ENCODE peak calls at places on chromosomes 16 and 17, in eight cellular contexts. C is neural progenitor cell, Q is heart left ventricle, P is A549, M is aorta, S is endodermal cell, R is HCT116, V is stomach. N is an unnamed sample.
A peak's percentile ranks its signal among the peaks of the same experiment; 100 is the strongest.

GRCh38 chr17:57531648-57532486 is 213.2 kb downstream of the CCDC182 start:
- DNase-seq in C (no peak), Q (no peak), P (no peak), M (no peak), S (no peak), R (no peak), V (no peak), N (no peak)

GRCh38 chr16:79380990-79381389 is 219.5 kb downstream of the MAF start:
- DNase-seq in C (no peak), Q (no peak), P (no peak), M (no peak), S (no peak), R (no peak), V (no peak), N (no peak)

GRCh38 chr16:69465083-69465721 is 40.8 kb downstream of the CYB5B start:
- DNase-seq in C (no peak), Q (no peak), P (peak; percentile 33), M (no peak), S (no peak), R (no peak), V (no peak), N (peak; percentile 24)

GRCh38 chr17:43613911-43614310 is 47.8 kb downstream of the MEOX1 start:
- DNase-seq in C (no peak), Q (no peak), P (no peak), M (no peak), S (no peak), R (no peak), V (no peak), N (no peak)

GRCh38 chr17:1228752-1229353 is 41.4 kb upstream of the BHLHA9 start:
- DNase-seq in C (peak; percentile 24), Q (no peak), P (no peak), M (no peak), S (peak; percentile 73), R (no peak), V (no peak), N (no peak)

GRCh38 chr16:5971106-5971505 is 873.5 kb upstream of the EEF2KMT start:
- DNase-seq in C (no peak), Q (no peak), P (no peak), M (no peak), S (no peak), R (no peak), V (no peak), N (no peak)

GRCh38 chr16:28067604-28068382 is 4.3 kb upstream of the GSG1L start:
- DNase-seq in C (no peak), Q (no peak), P (no peak), M (peak; percentile 46), S (no peak), R (no peak), V (no peak), N (no peak)

GRCh38 chr16:56615353-56615752 is 7.0 kb downstream of the MT2A start:
- DNase-seq in C (no peak), Q (no peak), P (no peak), M (no peak), S (no peak), R (no peak), V (no peak), N (no peak)

GRCh38 chr17:63116967-63117366 is 150.9 kb downstream of the TANC2 start:
- DNase-seq in C (peak; percentile 64), Q (no peak), P (peak; percentile 17), M (no peak), S (no peak), R (no peak), V (no peak), N (peak; percentile 49)

GRCh38 chr16:27254262-27254811 is 14.2 kb downstream of the NSMCE1 start:
- DNase-seq in C (no peak), Q (no peak), P (no peak), M (no peak), S (no peak), R (no peak), V (no peak), N (no peak)

GRCh38 chr16:17512636-17513220 is 42.0 kb upstream of the XYLT1 start:
- DNase-seq in C (no peak), Q (no peak), P (no peak), M (no peak), S (no peak), R (no peak), V (no peak), N (no peak)

GRCh38 chr16:83676056-83676455 is 131.7 kb upstream of the HSBP1 start:
- DNase-seq in C (no peak), Q (no peak), P (no peak), M (no peak), S (no peak), R (no peak), V (no peak), N (no peak)

GRCh38 chr17:37848690-37849616 is 75.3 kb upstream of the TBC1D3K start:
- DNase-seq in C (no peak), Q (no peak), P (peak; percentile 90), M (no peak), S (peak; percentile 48), R (peak; percentile 89), V (no peak), N (no peak)

GRCh38 chr16:78323315-78323714 is 223.9 kb downstream of the WWOX start:
- DNase-seq in C (no peak), Q (no peak), P (no peak), M (no peak), S (no peak), R (no peak), V (no peak), N (no peak)

GRCh38 chr16:89117239-89117974 is 23.8 kb downstream of the ACSF3 start:
- DNase-seq in C (no peak), Q (peak; percentile 14), P (no peak), M (peak; percentile 32), S (no peak), R (no peak), V (no peak), N (peak; percentile 5)

GRCh38 chr16:53041196-53041977 is 11.3 kb downstream of the CHD9NB start:
- DNase-seq in C (peak; percentile 40), Q (peak; percentile 90), P (no peak), M (peak; percentile 70), S (peak; percentile 68), R (no peak), V (peak; percentile 53), N (peak; percentile 29)

GRCh38 chr16:58339452-58339938 is 44.7 kb upstream of the PRSS54 start:
- DNase-seq in C (peak; percentile 51), Q (no peak), P (peak; percentile 58), M (no peak), S (peak; percentile 83), R (peak; percentile 42), V (no peak), N (no peak)

GRCh38 chr16:67278773-67279295 is 498 bp upstream of the PLEKHG4 start:
- DNase-seq in C (peak; percentile 28), Q (peak; percentile 20), P (peak; percentile 56), M (no peak), S (peak; percentile 73), R (no peak), V (no peak), N (peak; percentile 28)

GRCh38 chr16:9055661-9056060 is 35.8 kb upstream of the HAPSTR1 start:
- DNase-seq in C (no peak), Q (no peak), P (no peak), M (no peak), S (no peak), R (no peak), V (no peak), N (no peak)

GRCh38 chr17:9226794-9227135 is 205.5 kb downstream of the NTN1 start:
- DNase-seq in C (no peak), Q (peak; percentile 15), P (no peak), M (peak; percentile 41), S (peak; percentile 92), R (no peak), V (no peak), N (no peak)

GRCh38 chr16:26700250-26700649 is 366.5 kb upstream of the C16orf82 start:
- DNase-seq in C (no peak), Q (no peak), P (no peak), M (no peak), S (no peak), R (no peak), V (no peak), N (no peak)

GRCh38 chr17:59423137-59423703 is 91.8 kb downstream of the YPEL2 start:
- DNase-seq in C (no peak), Q (peak; percentile 59), P (peak; percentile 68), M (peak; percentile 62), S (peak; percentile 80), R (peak; percentile 36), V (no peak), N (peak; percentile 58)
- H3K27ac ChIP-seq in C (no peak overlapping the region), Q (peak overlapping the region; percentile 94), P (peak overlapping the region; percentile 50), M (peak overlapping the region; percentile 44), S (no peak overlapping the region), R (no peak overlapping the region), V (peak overlapping the region; percentile 61), N (peak overlapping the region; percentile 44)

GRCh38 chr16:2471653-2472487 is 773 bp downstream of the NTN3 start:
- DNase-seq in C (peak; percentile 50), Q (no peak), P (no peak), M (no peak), S (no peak), R (no peak), V (no peak), N (no peak)
- H3K4me1 ChIP-seq in C (peaks cover 47% of the 10 kb centered on the region), Q (peaks cover 37% of the 10 kb centered on the region), P (peaks cover 45% of the 10 kb centered on the region), M (no peaks in the 10 kb centered on the region), S (peaks cover 14% of the 10 kb centered on the region), R (peaks cover 37% of the 10 kb centered on the region), V (peaks cover 77% of the 10 kb centered on the region), N (peaks cover 73% of the 10 kb centered on the region)

DNA sequence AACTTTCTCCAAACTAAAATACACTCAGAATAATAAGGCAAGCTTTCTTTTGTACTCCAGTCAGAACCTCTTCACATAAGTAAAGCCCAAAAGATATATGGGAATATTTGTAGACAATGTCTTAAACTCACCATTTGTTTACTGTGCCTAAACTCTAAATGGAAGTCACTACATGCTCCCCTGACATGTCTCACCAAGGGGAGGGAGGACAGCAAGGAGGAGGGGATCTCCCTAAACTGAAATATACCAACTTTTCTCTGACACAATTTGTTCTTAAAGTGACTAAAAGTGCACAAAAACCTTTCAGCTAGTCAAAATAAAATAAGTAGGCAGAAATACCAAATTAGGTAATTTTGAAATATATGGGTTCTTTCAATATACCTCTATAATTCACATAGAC is 38.5 kb downstream of the GRB7 start:
- DNase-seq in C (no peak), Q (no peak), P (no peak), M (no peak), S (peak; percentile 6), R (no peak), V (no peak), N (no peak)
- H3K4me3 ChIP-seq in C (no peak overlapping the region), Q (no peak overlapping the region), P (no peak overlapping the region), M (no peak overlapping the region), S (no peak overlapping the region), R (no peak overlapping the region), V (no peak overlapping the region), N (no peak overlapping the region)

GRCh38 chr16:4486126-4486893 is 10.1 kb downstream of the HMOX2 start:
- DNase-seq in C (no peak), Q (peak; percentile 73), P (no peak), M (no peak), S (no peak), R (no peak), V (peak; percentile 71), N (peak; percentile 57)

GRCh38 chr16:4489030-4489429 is 12.8 kb downstream of the HMOX2 start:
- DNase-seq in C (no peak), Q (no peak), P (no peak), M (no peak), S (no peak), R (no peak), V (no peak), N (no peak)

GRCh38 chr16:4487955-4488481 is 11.8 kb downstream of the HMOX2 start:
- DNase-seq in C (no peak), Q (no peak), P (no peak), M (no peak), S (no peak), R (no peak), V (peak; percentile 42), N (no peak)

GRCh38 chr16:4491898-4492297 is 15.7 kb downstream of the HMOX2 start:
- DNase-seq in C (no peak), Q (no peak), P (no peak), M (no peak), S (no peak), R (no peak), V (no peak), N (no peak)

GRCh38 chr16:4488486-4488967 is 12.3 kb downstream of the HMOX2 start:
- DNase-seq in C (no peak), Q (no peak), P (no peak), M (no peak), S (no peak), R (no peak), V (no peak), N (no peak)
- H3K27ac ChIP-seq in C (no peak overlapping the region), Q (no peak overlapping the region), P (no peak overlapping the region), M (no peak overlapping the region), S (no peak overlapping the region), R (peak overlapping the region; percentile 52), V (peak overlapping the region; percentile 85), N (no peak overlapping the region)

N was measured in body of pancreas.